ENCODE peak calls at places on chromosomes 4 and X, in four cellular contexts. One of them, this sample, is unnamed.

GRCh38 chrX:137194164-137194563 is 160.4 kb upstream of the GPR101 start:
- DNase-seq in GM23248: peak; percentile 36
- DNase-seq in left ventricle myocardium inferior: no peak
- DNase-seq in germinal center: no peak
- DNase-seq in this sample: peak; percentile 40

GRCh38 chr4:145536044-145536443 is 54.4 kb downstream of the SMAD1 start:
- DNase-seq in GM23248: no peak
- DNase-seq in left ventricle myocardium inferior: no peak
- DNase-seq in germinal center: no peak
- DNase-seq in this sample: no peak

GRCh38 chrX:38987135-38987780 is 186.0 kb downstream of the MID1IP1 start:
- DNase-seq in left ventricle myocardium inferior: no peak
- DNase-seq in GM23248: no peak
- DNase-seq in germinal center: no peak
- DNase-seq in this sample: no peak

GRCh38 chr4:85898236-85898635 is 423.3 kb downstream of the ARHGAP24 start:
- DNase-seq in GM23248: no peak
- DNase-seq in germinal center: no peak
- DNase-seq in left ventricle myocardium inferior: no peak
- DNase-seq in this sample: no peak

GRCh38 chr4:1216869-1217294 is 32.0 kb downstream of the CTBP1 start:
- DNase-seq in left ventricle myocardium inferior: no peak
- DNase-seq in GM23248: no peak
- DNase-seq in germinal center: peak; percentile 72
- DNase-seq in this sample: no peak

GRCh38 chr4:105225500-105225899 is 78.8 kb downstream of the TET2 start:
- DNase-seq in GM23248: no peak
- DNase-seq in germinal center: no peak
- DNase-seq in left ventricle myocardium inferior: no peak
- DNase-seq in this sample: no peak

GRCh38 chr4:76067652-76068286 is 6.7 kb upstream of the ART3 start:
- DNase-seq in GM23248: peak; percentile 82
- DNase-seq in left ventricle myocardium inferior: peak; percentile 55
- DNase-seq in germinal center: peak; percentile 64
- DNase-seq in this sample: peak; percentile 47

GRCh38 chrX:54640721-54641120 is 110.7 kb downstream of the GNL3L start:
- DNase-seq in left ventricle myocardium inferior: no peak
- DNase-seq in germinal center: no peak
- DNase-seq in GM23248: peak; percentile 5
- DNase-seq in this sample: peak; percentile 6

GRCh38 chr4:7183161-7183560 is 9.2 kb upstream of the SORCS2 start:
- DNase-seq in left ventricle myocardium inferior: no peak
- DNase-seq in germinal center: no peak
- DNase-seq in GM23248: peak; percentile 45
- DNase-seq in this sample: no peak

GRCh38 chrX:136250191-136251041 is 784 bp downstream of the MAP7D3 start:
- DNase-seq in germinal center: peak; percentile 16
- DNase-seq in left ventricle myocardium inferior: no peak
- DNase-seq in GM23248: peak; percentile 59
- DNase-seq in this sample: peak; percentile 30

GRCh38 chr4:188387134-188387791 is 248.0 kb downstream of the TRIML1 start:
- DNase-seq in germinal center: no peak
- DNase-seq in left ventricle myocardium inferior: no peak
- DNase-seq in GM23248: no peak
- DNase-seq in this sample: no peak

GRCh38 chr4:92265798-92266197 is 38.0 kb upstream of the GRID2 start:
- DNase-seq in germinal center: no peak
- DNase-seq in left ventricle myocardium inferior: no peak
- DNase-seq in GM23248: no peak
- DNase-seq in this sample: no peak

GRCh38 chrX:71365356-71365875 is 741 bp upstream of the TAF1 start:
- DNase-seq in germinal center: no peak
- DNase-seq in GM23248: no peak
- DNase-seq in left ventricle myocardium inferior: no peak
- DNase-seq in this sample: no peak

GRCh38 chrX:102154900-102155805 is 624 bp downstream of the BEX5 start:
- DNase-seq in left ventricle myocardium inferior: no peak
- DNase-seq in GM23248: peak; percentile 8
- DNase-seq in germinal center: no peak
- DNase-seq in this sample: no peak

GRCh38 chr4:75490155-75490554 is 24.0 kb downstream of the RCHY1 start:
- DNase-seq in germinal center: no peak
- DNase-seq in GM23248: peak; percentile 51
- DNase-seq in left ventricle myocardium inferior: no peak
- DNase-seq in this sample: no peak

GRCh38 chrX:12970691-12971202 is 4.2 kb upstream of the TMSB4X start:
- DNase-seq in germinal center: no peak
- DNase-seq in GM23248: peak; percentile 73
- DNase-seq in left ventricle myocardium inferior: no peak
- DNase-seq in this sample: peak; percentile 66

GRCh38 chr4:110533940-110534339 is 58.0 kb downstream of the ENPEP start:
- DNase-seq in GM23248: peak; percentile 96
- DNase-seq in germinal center: no peak
- DNase-seq in left ventricle myocardium inferior: no peak
- DNase-seq in this sample: no peak

GRCh38 chr4:146245899-146246298 is 31.6 kb downstream of the REELD1 start:
- DNase-seq in GM23248: peak; percentile 47
- DNase-seq in left ventricle myocardium inferior: peak; percentile 22
- DNase-seq in germinal center: no peak
- DNase-seq in this sample: no peak

GRCh38 chr4:130395871-130396270 is 1299.9 kb downstream of the C4orf33 start:
- DNase-seq in GM23248: peak; percentile 60
- DNase-seq in left ventricle myocardium inferior: no peak
- DNase-seq in germinal center: no peak
- DNase-seq in this sample: no peak

GRCh38 chr4:89889289-89889688 is 5.4 kb upstream of the MMRN1 start:
- DNase-seq in left ventricle myocardium inferior: no peak
- DNase-seq in germinal center: no peak
- DNase-seq in GM23248: no peak
- DNase-seq in this sample: peak; percentile 39

GRCh38 chr4:84499065-84499982 is at the start of gene NKX6-1:
- DNase-seq in left ventricle myocardium inferior: peak; percentile 44
- DNase-seq in germinal center: peak; percentile 38
- DNase-seq in GM23248: peak; percentile 68
- DNase-seq in this sample: peak; percentile 55

GRCh38 chr4:148444296-148445070 is 2.3 kb upstream of the NR3C2 start:
- DNase-seq in GM23248: peak; percentile 34
- DNase-seq in left ventricle myocardium inferior: peak; percentile 27
- DNase-seq in germinal center: peak; percentile 12
- DNase-seq in this sample: no peak

GRCh38 chr4:16952896-16953605 is 54.6 kb upstream of the LDB2 start:
- DNase-seq in germinal center: no peak
- DNase-seq in left ventricle myocardium inferior: no peak
- DNase-seq in GM23248: no peak
- DNase-seq in this sample: no peak

GRCh38 chr4:145909331-145909730 is 29.3 kb downstream of the ZNF827 start:
- DNase-seq in left ventricle myocardium inferior: peak; percentile 75
- DNase-seq in germinal center: peak; percentile 63
- DNase-seq in GM23248: peak; percentile 67
- DNase-seq in this sample: peak; percentile 55

GRCh38 chr4:84737656-84738055 is 154.7 kb downstream of the CDS1 start:
- DNase-seq in left ventricle myocardium inferior: no peak
- DNase-seq in germinal center: no peak
- DNase-seq in GM23248: no peak
- DNase-seq in this sample: no peak

GRCh38 chr4:44916406-44916805 is 190.1 kb upstream of the GNPDA2 start:
- DNase-seq in GM23248: peak; percentile 62
- DNase-seq in left ventricle myocardium inferior: no peak
- DNase-seq in germinal center: no peak
- DNase-seq in this sample: no peak

GRCh38 chr4:60683953-60684352 is 516.2 kb upstream of the ADGRL3 start:
- DNase-seq in GM23248: peak; percentile 25
- DNase-seq in left ventricle myocardium inferior: no peak
- DNase-seq in germinal center: no peak
- DNase-seq in this sample: no peak

GRCh38 chr4:43456383-43456782 is 563.9 kb downstream of the GRXCR1 start:
- DNase-seq in germinal center: no peak
- DNase-seq in GM23248: peak; percentile 75
- DNase-seq in left ventricle myocardium inferior: no peak
- DNase-seq in this sample: no peak

This sample was measured in K562.